ENCODE peak calls at places on chromosomes 6 and 20, in six cellular contexts. Q is fibroblast of lung, N is PC-9, S is DND-41, E is HCT116, J is GM12878. A is an unnamed sample. For H4K20me1, the result is how much of the 10 kb centered on the place peaks cover.

GRCh38 chr6:139534472-139535115 is 160.1 kb upstream of the CITED2 start:
- DNase-seq in Q (no peak), N (no peak), S (no peak), E (no peak), J (no peak), A (no peak)

GRCh38 chr6:27161946-27162603 is 85.4 kb upstream of the PRSS16 start:
- DNase-seq in Q (peak), N (peak), S (no peak), E (peak), J (no peak), A (peak)

GRCh38 chr6:109701774-109702173 is 10.7 kb downstream of the FIG4 start:
- DNase-seq in Q (no peak), N (no peak), S (no peak), E (no peak), J (no peak), A (no peak)

GRCh38 chr20:51578145-51578459 is 35.6 kb upstream of the NFATC2 start:
- DNase-seq in Q (no peak), N (no peak), S (no peak), E (no peak), J (no peak), A (no peak)

GRCh38 chr6:118660218-118660569 is 8.8 kb upstream of the CEP85L start:
- DNase-seq in Q (no peak), N (no peak), S (peak), E (no peak), J (no peak), A (no peak)

GRCh38 chr6:46014511-46015118 is 1.0 kb downstream of the CLIC5 start:
- DNase-seq in Q (no peak), N (no peak), S (no peak), E (no peak), J (no peak), A (no peak)

GRCh38 chr20:3749087-3749688 is 16.7 kb downstream of the HSPA12B start:
- DNase-seq in Q (no peak), N (no peak), S (no peak), E (no peak), J (no peak), A (no peak)

GRCh38 chr6:4208158-4208557 is 72.8 kb upstream of the ECI2 start:
- DNase-seq in Q (no peak), N (no peak), S (no peak), E (no peak), J (no peak), A (no peak)

GRCh38 chr6:42417641-42418112 is 34.0 kb downstream of the TRERF1 start:
- DNase-seq in Q (no peak), N (no peak), S (peak), E (no peak), J (no peak), A (no peak)

GRCh38 chr20:10218536-10219451 is at the start of gene SNAP25:
- DNase-seq in Q (peak), N (no peak), S (no peak), E (peak), J (no peak), A (no peak)

GRCh38 chr6:53192590-53193232 is 44.1 kb upstream of the GCM1 start:
- DNase-seq in Q (no peak), N (peak), S (no peak), E (no peak), J (no peak), A (no peak)

GRCh38 chr6:162705736-162706135 is 21.8 kb downstream of the PRKN start:
- DNase-seq in Q (no peak), N (no peak), S (no peak), E (no peak), J (no peak), A (no peak)

GRCh38 chr20:48180637-48181036 is 395.4 kb upstream of the SULF2 start:
- DNase-seq in Q (no peak), N (peak), S (no peak), E (no peak), J (no peak), A (no peak)

GRCh38 chr6:14354919-14355572 is 237.5 kb downstream of the CD83 start:
- DNase-seq in Q (peak), N (peak), S (peak), E (no peak), J (no peak), A (no peak)

GRCh38 chr6:102115911-102116310 is 722.4 kb downstream of the GRIK2 start:
- DNase-seq in Q (no peak), N (no peak), S (no peak), E (no peak), J (no peak), A (no peak)

GRCh38 chr20:8860011-8860495 is 208.8 kb upstream of the PLCB4 start:
- DNase-seq in Q (peak), N (no peak), S (no peak), E (no peak), J (no peak), A (no peak)

GRCh38 chr6:97203343-97203742 is 79.7 kb downstream of the MMS22L start:
- DNase-seq in Q (peak), N (no peak), S (peak), E (no peak), J (no peak), A (no peak)

GRCh38 chr6:44039839-44040350 is 87.4 kb downstream of the MRPL14 start:
- DNase-seq in Q (no peak), N (no peak), S (no peak), E (no peak), J (no peak), A (no peak)

GRCh38 chr6:120498711-120499110 is 835.6 kb downstream of the TBC1D32 start:
- DNase-seq in Q (no peak), N (no peak), S (no peak), E (no peak), J (no peak), A (no peak)

GRCh38 chr6:15619330-15619729 is 43.5 kb downstream of the DTNBP1 start:
- DNase-seq in Q (no peak), N (no peak), S (no peak), E (no peak), J (no peak), A (no peak)

GRCh38 chr6:107059606-107060005 is 31.6 kb downstream of the MTRES1 start:
- DNase-seq in Q (no peak), N (no peak), S (no peak), E (no peak), J (no peak), A (no peak)

GRCh38 chr20:9617062-9617461 is 102.7 kb downstream of the LAMP5 start:
- DNase-seq in Q (peak), N (peak), S (peak), E (peak), J (no peak), A (peak)

DNA sequence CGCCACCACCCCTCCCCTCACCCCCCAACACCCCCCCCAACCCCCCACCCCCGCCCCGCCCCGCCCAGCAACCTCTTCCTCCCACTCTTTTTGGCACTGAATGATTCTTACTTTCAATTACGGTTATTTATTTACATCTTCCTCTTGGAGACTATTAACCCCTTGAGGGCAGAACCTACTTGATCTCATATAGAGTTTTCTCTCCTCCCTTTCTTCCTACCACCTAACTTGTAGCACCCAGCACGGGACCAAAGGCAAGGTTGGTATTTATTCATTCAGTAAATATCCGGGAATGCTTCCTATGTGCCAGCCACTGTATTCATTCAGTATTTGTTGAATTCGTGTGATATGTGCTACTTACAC is 1.2 kb upstream of the CNKSR3 start:
- DNase-seq in Q (no peak), N (no peak), S (no peak), E (no peak), J (no peak), A (no peak)
- H3K4me3 ChIP-seq in Q (no peak), N (no peak), S (no peak), E (peak), J (no peak), A (no peak)

GRCh38 chr6:13314806-13315205 is 13.5 kb downstream of the TBC1D7 start:
- DNase-seq in Q (no peak), N (no peak), S (no peak), E (no peak), J (no peak), A (no peak)

GRCh38 chr6:13319891-13320564 is 8.3 kb downstream of the TBC1D7 start:
- DNase-seq in Q (no peak), N (no peak), S (no peak), E (no peak), J (no peak), A (no peak)

GRCh38 chr6:13315896-13316295 is 12.4 kb downstream of the TBC1D7 start:
- DNase-seq in Q (no peak), N (no peak), S (no peak), E (no peak), J (no peak), A (no peak)

DNA sequence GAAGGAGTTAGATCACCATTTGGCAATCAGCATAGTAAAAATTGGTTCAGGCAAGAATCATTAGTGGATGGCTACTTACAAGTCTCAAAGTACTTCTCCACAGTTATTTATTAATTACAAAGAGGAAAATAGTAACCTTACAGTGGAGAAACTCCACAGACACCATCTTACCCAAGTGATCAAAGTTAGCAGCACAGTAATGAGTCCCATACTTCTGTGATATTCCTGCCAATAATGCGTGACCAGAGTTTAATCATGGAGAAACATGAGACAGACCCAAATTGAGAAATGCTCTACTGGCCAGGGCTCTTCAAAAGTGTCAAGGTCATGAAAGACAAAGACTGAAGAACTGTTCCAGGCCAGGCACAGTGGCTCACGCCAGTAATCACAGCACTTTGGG is 9.5 kb downstream of the TBC1D7 start:
- DNase-seq in Q (no peak), N (no peak), S (no peak), E (no peak), J (no peak), A (no peak)
- H4K20me1 ChIP-seq in Q (under half), N (under half), S (under half), E (under half), J (under half), A (under half)

GRCh38 chr6:133243723-133244122 is 2.6 kb downstream of the EYA4 start:
- DNase-seq in Q (peak), N (no peak), S (no peak), E (no peak), J (no peak), A (no peak)
- H3K4me3 ChIP-seq in Q (peak), N (peak), S (no peak), E (no peak), J (no peak), A (no peak)

GRCh38 chr6:105714846-105715245 is 312.0 kb upstream of the PREP start:
- DNase-seq in Q (no peak), N (no peak), S (no peak), E (no peak), J (no peak), A (no peak)
- H4K20me1 ChIP-seq in Q (under half), N (under half), S (under half), E (under half), J (under half), A (under half)

GRCh38 chr6:56951049-56951816 is 3.7 kb upstream of the BEND6 start:
- DNase-seq in Q (peak), N (no peak), S (no peak), E (no peak), J (no peak), A (no peak)
- H3K4me3 ChIP-seq in Q (no peak), N (no peak), S (no peak), E (no peak), J (no peak), A (no peak)

GRCh38 chr6:137851669-137852068 is 15.4 kb upstream of the TNFAIP3 start:
- DNase-seq in Q (no peak), N (peak), S (no peak), E (no peak), J (no peak), A (no peak)

GRCh38 chr6:137850816-137851602 is 16.1 kb upstream of the TNFAIP3 start:
- DNase-seq in Q (no peak), N (no peak), S (no peak), E (no peak), J (no peak), A (no peak)

GRCh38 chr6:137849709-137850093 is 17.4 kb upstream of the TNFAIP3 start:
- DNase-seq in Q (no peak), N (no peak), S (no peak), E (no peak), J (no peak), A (no peak)

GRCh38 chr6:137849076-137849708 is 17.9 kb upstream of the TNFAIP3 start:
- DNase-seq in Q (peak), N (no peak), S (no peak), E (no peak), J (no peak), A (no peak)

GRCh38 chr6:137850137-137850714 is 16.8 kb upstream of the TNFAIP3 start:
- DNase-seq in Q (no peak), N (no peak), S (no peak), E (no peak), J (no peak), A (no peak)
- H4K20me1 ChIP-seq in Q (under half), N (under half), S (under half), E (under half), J (under half), A (under half)

GRCh38 chr6:168105813-168106660 is 27.0 kb upstream of the FRMD1 start:
- DNase-seq in Q (no peak), N (no peak), S (no peak), E (no peak), J (no peak), A (no peak)

GRCh38 chr6:168107191-168107940 is 28.4 kb upstream of the FRMD1 start:
- DNase-seq in Q (peak), N (no peak), S (no peak), E (no peak), J (no peak), A (no peak)

GRCh38 chr6:168103036-168103830 is 24.2 kb upstream of the FRMD1 start:
- DNase-seq in Q (no peak), N (no peak), S (no peak), E (no peak), J (no peak), A (no peak)

GRCh38 chr6:168102093-168102985 is 23.3 kb upstream of the FRMD1 start:
- DNase-seq in Q (no peak), N (no peak), S (no peak), E (no peak), J (no peak), A (no peak)

DNA sequence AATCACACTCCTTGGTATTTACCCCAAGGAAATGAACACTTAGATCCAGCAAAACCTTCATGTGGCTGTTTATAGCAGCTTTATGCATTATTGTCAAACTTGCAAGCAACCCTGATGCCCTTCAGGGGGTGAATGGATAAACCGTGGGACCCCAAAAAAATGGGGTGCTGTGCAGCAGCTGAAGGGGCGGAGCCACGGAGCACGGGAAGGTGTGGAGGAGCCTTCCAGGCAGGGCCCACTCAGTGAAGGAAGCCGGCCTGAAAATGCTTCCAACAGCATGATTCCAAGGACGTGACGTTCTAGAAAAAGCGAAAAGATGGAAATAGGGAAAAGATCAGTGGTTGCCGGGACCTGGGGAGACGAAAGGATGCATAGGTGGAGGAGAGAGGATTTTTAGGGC is 25.6 kb upstream of the FRMD1 start:
- DNase-seq in Q (no peak), N (no peak), S (no peak), E (no peak), J (no peak), A (no peak)
- H3K4me3 ChIP-seq in Q (no peak), N (no peak), S (no peak), E (no peak), J (no peak), A (no peak)

GRCh38 chr6:158259845-158260244 is 52.4 kb upstream of the TULP4 start:
- DNase-seq in Q (no peak), N (no peak), S (no peak), E (no peak), J (no peak), A (no peak)
- H4K20me1 ChIP-seq in Q (under half), N (under half), S (under half), E (under half), J (under half), A (under half)

DNA sequence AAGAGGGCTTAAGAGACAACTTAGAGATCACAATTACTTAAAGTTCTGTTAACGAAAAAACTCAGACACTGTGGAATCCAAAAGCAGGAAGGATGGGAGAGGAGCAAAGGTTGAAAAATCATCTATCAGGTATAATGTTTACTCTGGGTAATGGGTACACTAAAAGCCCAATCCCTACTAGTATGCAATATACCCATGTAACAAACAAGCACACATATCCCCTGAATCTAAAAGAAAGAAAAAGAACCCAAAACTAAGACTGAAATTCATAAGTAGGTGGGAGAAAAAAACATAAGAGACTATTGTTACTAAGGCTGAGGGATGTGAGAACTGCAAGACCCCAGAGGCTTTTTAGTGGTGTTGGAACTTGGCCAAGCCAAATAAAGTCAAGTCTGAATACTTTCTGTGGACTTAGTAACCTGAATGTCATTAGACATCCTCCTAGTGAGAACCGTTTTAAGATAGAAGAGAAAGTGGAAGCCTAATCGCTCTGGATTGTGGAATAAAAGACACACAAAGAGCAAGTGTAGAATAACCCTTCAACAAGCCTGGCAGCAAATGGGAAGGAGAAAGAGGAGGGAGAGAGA is 189.4 kb upstream of the RNF217 start:
- DNase-seq in Q (no peak), N (no peak), S (no peak), E (no peak), J (no peak), A (no peak)
- H3K4me3 ChIP-seq in Q (no peak), N (no peak), S (no peak), E (no peak), J (no peak), A (no peak)

A was measured in OCI-LY7.